ENCODE peak calls at places on chromosomes 3 and 15, in nine cellular contexts. O is CD8-positive, alpha-beta T cell; V is aorta; T is PC-9; W is heart right ventricle; J is fibroblast of lung; X is neuronal stem cell; E is Peyer's patch; K is upper lobe of right lung. I is an unnamed sample.

GRCh38 chr3:101829066-101829830 is 20.1 kb upstream of the NFKBIZ start:
- DNase-seq in O (no peak), V (peak), T (no peak), W (peak), J (peak), X (no peak), E (no peak), K (no peak), I (peak)

GRCh38 chr3:59251899-59252298 is 202.1 kb upstream of the CFAP20DC start:
- DNase-seq in O (no peak), V (no peak), T (no peak), W (no peak), J (no peak), X (no peak), E (no peak), K (no peak), I (no peak)

GRCh38 chr3:81684739-81685395 is 76.6 kb downstream of the GBE1 start:
- DNase-seq in O (no peak), V (no peak), T (no peak), W (no peak), J (peak), X (no peak), E (no peak), K (no peak), I (peak)

GRCh38 chr3:51353566-51354140 is 31.4 kb upstream of the MANF start:
- DNase-seq in O (no peak), V (no peak), T (no peak), W (no peak), J (peak), X (no peak), E (no peak), K (no peak), I (no peak)

GRCh38 chr15:94877833-94878232 is 646.5 kb downstream of the MCTP2 start:
- DNase-seq in O (no peak), V (no peak), T (no peak), W (no peak), J (no peak), X (no peak), E (no peak), K (no peak), I (no peak)

GRCh38 chr15:27783668-27784067 is 315.4 kb downstream of the OCA2 start:
- DNase-seq in O (no peak), V (no peak), T (no peak), W (no peak), J (no peak), X (no peak), E (no peak), K (no peak), I (no peak)

GRCh38 chr3:107431298-107432012 is 54.2 kb downstream of the CCDC54 start:
- DNase-seq in O (no peak), V (peak), T (peak), W (peak), J (peak), X (peak), E (peak), K (peak), I (peak)

GRCh38 chr15:36251450-36251849 is 328.0 kb upstream of the CDIN1 start:
- DNase-seq in O (no peak), V (no peak), T (no peak), W (no peak), J (peak), X (no peak), E (no peak), K (no peak), I (no peak)

GRCh38 chr15:68619303-68619698 is 40.5 kb downstream of the CORO2B start:
- DNase-seq in O (no peak), V (no peak), T (no peak), W (no peak), J (no peak), X (no peak), E (no peak), K (no peak), I (no peak)

GRCh38 chr3:81443948-81444347 is 317.5 kb downstream of the GBE1 start:
- DNase-seq in O (no peak), V (no peak), T (no peak), W (no peak), J (no peak), X (no peak), E (no peak), K (no peak), I (peak)

GRCh38 chr15:27764339-27764738 is 334.8 kb downstream of the OCA2 start:
- DNase-seq in O (no peak), V (no peak), T (no peak), W (no peak), J (no peak), X (no peak), E (no peak), K (no peak), I (no peak)

GRCh38 chr15:74956648-74957300 is at the start of gene RPP25:
- DNase-seq in O (peak), V (peak), T (peak), W (peak), J (peak), X (peak), E (peak), K (peak), I (peak)

GRCh38 chr15:50042775-50043174 is 76.3 kb downstream of the ATP8B4 start:
- DNase-seq in O (no peak), V (no peak), T (no peak), W (no peak), J (no peak), X (no peak), E (no peak), K (no peak), I (no peak)

GRCh38 chr3:120450261-120450913 is 405 bp downstream of the FSTL1 start:
- DNase-seq in O (no peak), V (peak), T (no peak), W (peak), J (peak), X (peak), E (peak), K (peak), I (no peak)

GRCh38 chr3:105662326-105662725 is 206.5 kb downstream of the CBLB start:
- DNase-seq in O (no peak), V (no peak), T (no peak), W (no peak), J (no peak), X (no peak), E (no peak), K (no peak), I (no peak)

GRCh38 chr3:177554900-177555759 is 357.8 kb upstream of the TBL1XR1 start:
- DNase-seq in O (no peak), V (no peak), T (no peak), W (no peak), J (peak), X (no peak), E (no peak), K (no peak), I (peak)

GRCh38 chr3:45778761-45779201 is 17.6 kb downstream of the SLC6A20 start:
- DNase-seq in O (no peak), V (no peak), T (no peak), W (no peak), J (no peak), X (no peak), E (peak), K (no peak), I (no peak)

GRCh38 chr3:171354706-171355582 is 105.3 kb downstream of the TNIK start:
- DNase-seq in O (no peak), V (no peak), T (no peak), W (no peak), J (no peak), X (no peak), E (no peak), K (peak), I (no peak)

GRCh38 chr3:159763466-159764210 is 225.0 kb upstream of the IL12A start:
- DNase-seq in O (no peak), V (peak), T (peak), W (peak), J (peak), X (peak), E (peak), K (peak), I (peak)

GRCh38 chr3:66398228-66399025 is 102.4 kb downstream of the LRIG1 start:
- DNase-seq in O (no peak), V (no peak), T (no peak), W (no peak), J (peak), X (no peak), E (no peak), K (no peak), I (no peak)

GRCh38 chr15:57541805-57542504 is 49.7 kb upstream of the MYZAP start:
- DNase-seq in O (no peak), V (peak), T (no peak), W (peak), J (peak), X (peak), E (peak), K (no peak), I (peak)

GRCh38 chr15:33027636-33028035 is 166.9 kb downstream of the FMN1 start:
- DNase-seq in O (no peak), V (no peak), T (no peak), W (no peak), J (no peak), X (no peak), E (no peak), K (no peak), I (no peak)

GRCh38 chr3:61669203-61669602 is 107.8 kb downstream of the PTPRG start:
- DNase-seq in O (no peak), V (no peak), T (no peak), W (no peak), J (no peak), X (no peak), E (no peak), K (no peak), I (no peak)

GRCh38 chr3:37935290-37935668 is 55.3 kb upstream of the VILL start:
- DNase-seq in O (no peak), V (no peak), T (no peak), W (no peak), J (peak), X (no peak), E (no peak), K (no peak), I (no peak)

GRCh38 chr3:58419782-58420512 is 13.7 kb downstream of the PDHB start:
- DNase-seq in O (no peak), V (no peak), T (no peak), W (peak), J (peak), X (no peak), E (no peak), K (no peak), I (no peak)

GRCh38 chr3:189927975-189928895 is 192.5 kb downstream of the P3H2 start:
- DNase-seq in O (no peak), V (no peak), T (peak), W (no peak), J (no peak), X (no peak), E (no peak), K (no peak), I (no peak)

GRCh38 chr15:39786444-39787056 is 3.9 kb upstream of the FSIP1 start:
- DNase-seq in O (no peak), V (no peak), T (no peak), W (no peak), J (peak), X (peak), E (no peak), K (no peak), I (no peak)

GRCh38 chr15:31332020-31332680 is 5.5 kb downstream of the KLF13 start:
- DNase-seq in O (no peak), V (no peak), T (no peak), W (no peak), J (no peak), X (no peak), E (peak), K (peak), I (no peak)

GRCh38 chr3:44065741-44066140 is 175.9 kb upstream of the TOPAZ1 start:
- DNase-seq in O (no peak), V (no peak), T (no peak), W (no peak), J (no peak), X (no peak), E (no peak), K (no peak), I (no peak)

GRCh38 chr3:69323941-69324340 is 61.9 kb downstream of the FRMD4B start:
- DNase-seq in O (no peak), V (no peak), T (no peak), W (no peak), J (no peak), X (no peak), E (no peak), K (no peak), I (no peak)

GRCh38 chr15:65209701-65210643 is 1.3 kb downstream of the CILP start:
- DNase-seq in O (no peak), V (no peak), T (peak), W (no peak), J (peak), X (no peak), E (no peak), K (no peak), I (no peak)

GRCh38 chr3:146152841-146153240 is 8.1 kb downstream of the PLOD2 start:
- DNase-seq in O (no peak), V (no peak), T (no peak), W (no peak), J (no peak), X (no peak), E (no peak), K (no peak), I (no peak)

GRCh38 chr15:63121382-63122001 is at the start of gene LACTB:
- DNase-seq in O (peak), V (peak), T (peak), W (peak), J (peak), X (peak), E (peak), K (peak), I (peak)

GRCh38 chr3:123984350-123984749 is 7.6 kb downstream of the ROPN1 start:
- DNase-seq in O (no peak), V (no peak), T (no peak), W (no peak), J (no peak), X (no peak), E (no peak), K (no peak), I (no peak)
- H3K27ac ChIP-seq in O (no peak), V (no peak), T (no peak), W (no peak), J (no peak), X (no peak), E (no peak), K (no peak), I (no peak)

GRCh38 chr3:116930786-116931185 is 221.2 kb downstream of the TUSC7 start:
- DNase-seq in O (no peak), V (no peak), T (no peak), W (no peak), J (no peak), X (no peak), E (no peak), K (no peak), I (peak)

GRCh38 chr3:116927918-116928317 is 218.3 kb downstream of the TUSC7 start:
- DNase-seq in O (no peak), V (no peak), T (no peak), W (no peak), J (no peak), X (no peak), E (no peak), K (no peak), I (no peak)

GRCh38 chr3:116929534-116930222 is 220.1 kb downstream of the TUSC7 start:
- DNase-seq in O (no peak), V (no peak), T (no peak), W (no peak), J (peak), X (no peak), E (no peak), K (no peak), I (no peak)
- H3K27ac ChIP-seq in O (no peak), V (no peak), T (no peak), W (no peak), J (no peak), X (no peak), E (no peak), K (no peak), I (peak)

DNA sequence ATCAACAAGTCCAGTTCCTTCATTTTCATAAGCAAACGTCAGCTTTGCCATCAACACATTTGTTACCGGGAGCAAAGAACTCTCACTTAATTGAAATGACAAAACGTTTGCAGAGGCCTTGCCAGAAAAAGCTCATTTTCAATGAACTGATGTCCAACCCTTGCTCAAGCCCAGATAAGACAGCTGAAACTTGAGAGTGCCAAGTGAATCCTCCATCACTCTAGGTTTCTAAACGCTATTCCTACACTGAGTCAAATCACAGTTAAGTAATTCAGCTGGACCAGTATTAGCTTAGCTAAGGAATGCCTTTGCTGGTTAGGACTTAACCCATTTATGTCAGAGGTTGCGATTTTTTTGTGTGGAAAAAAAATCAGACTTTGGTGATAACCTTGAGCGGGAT is 11.5 kb downstream of the CHSY1 start:
- DNase-seq in O (no peak), V (no peak), T (no peak), W (no peak), J (peak), X (no peak), E (no peak), K (no peak), I (no peak)
- H3K27ac ChIP-seq in O (no peak), V (no peak), T (no peak), W (peak), J (no peak), X (no peak), E (peak), K (no peak), I (no peak)

DNA sequence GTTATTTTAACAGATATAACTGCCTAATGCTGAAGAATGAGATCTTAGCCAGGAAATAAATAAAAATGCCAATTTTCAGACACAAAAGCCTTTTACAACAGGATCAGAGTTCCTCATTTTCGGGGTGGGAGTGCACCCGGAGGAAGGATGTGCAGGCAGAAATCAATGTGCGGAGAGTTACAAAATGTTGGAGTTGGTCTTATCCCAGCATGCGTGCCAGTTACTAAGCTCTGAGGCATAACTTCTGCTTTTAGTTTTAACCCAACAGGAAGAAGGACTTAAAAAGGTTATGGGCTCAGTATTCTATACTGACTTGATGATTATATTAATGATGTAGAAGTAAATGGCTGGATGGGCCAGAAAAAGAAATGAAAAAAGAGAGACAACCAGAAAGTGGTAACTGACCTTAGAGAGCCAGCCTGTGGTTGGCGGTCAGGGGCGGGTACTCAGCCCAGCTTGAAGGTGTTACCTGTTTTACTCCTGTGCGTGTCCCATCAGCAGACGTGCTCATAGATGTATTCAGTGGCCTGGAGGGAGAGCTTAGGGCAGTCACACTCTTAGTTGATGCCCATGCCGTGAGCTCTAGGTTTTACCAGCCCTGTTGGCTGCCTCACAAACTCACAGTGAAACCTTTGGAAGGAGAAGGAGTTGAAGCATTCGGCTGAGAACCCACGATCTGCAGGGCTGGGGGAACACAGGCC is 164.7 kb downstream of the SV2B start:
- DNase-seq in O (no peak), V (no peak), T (no peak), W (no peak), J (no peak), X (no peak), E (no peak), K (no peak), I (no peak)
- H3K27ac ChIP-seq in O (no peak), V (no peak), T (no peak), W (peak), J (no peak), X (no peak), E (no peak), K (no peak), I (no peak)

GRCh38 chr3:188223936-188224335 is 70.0 kb downstream of the LPP start:
- DNase-seq in O (no peak), V (no peak), T (no peak), W (no peak), J (no peak), X (no peak), E (no peak), K (no peak), I (no peak)
- H3K27ac ChIP-seq in O (no peak), V (peak), T (no peak), W (no peak), J (no peak), X (no peak), E (no peak), K (no peak), I (no peak)

GRCh38 chr3:48569400-48569799 is 5.8 kb upstream of the UCN2 start:
- DNase-seq in O (no peak), V (no peak), T (no peak), W (no peak), J (no peak), X (no peak), E (no peak), K (no peak), I (no peak)
- H3K27ac ChIP-seq in O (no peak), V (no peak), T (no peak), W (no peak), J (no peak), X (no peak), E (no peak), K (no peak), I (no peak)